ENCODE peak calls at places on chromosome 14, in eight cellular contexts. A is neuronal stem cell, P is transverse colon, F is mammary epithelial cell, T is right atrium auricular region, M is gastrocnemius medialis, W is heart left ventricle, X is esophagus squamous epithelium. D is an unnamed sample.

GRCh38 chr14:58832010-58832409 is 194.2 kb downstream of the DACT1 start:
- DNase-seq in A (no peak), P (peak; percentile 14), F (peak; percentile 8), T (no peak), M (no peak), W (no peak), X (no peak), D (no peak)

GRCh38 chr14:37508500-37508899 is 86.5 kb downstream of the FOXA1 start:
- DNase-seq in A (no peak), P (no peak), F (no peak), T (no peak), M (no peak), W (no peak), X (no peak), D (no peak)

GRCh38 chr14:75548544-75548943 is 26.3 kb downstream of the BATF start:
- DNase-seq in A (no peak), P (peak; percentile 51), F (no peak), T (no peak), M (no peak), W (no peak), X (no peak), D (no peak)

GRCh38 chr14:90416649-90417237 is 19.9 kb downstream of the CALM1 start:
- DNase-seq in A (no peak), P (no peak), F (no peak), T (no peak), M (no peak), W (no peak), X (no peak), D (no peak)

GRCh38 chr14:99334277-99334676 is 62.3 kb upstream of the BCL11B start:
- DNase-seq in A (no peak), P (no peak), F (no peak), T (no peak), M (no peak), W (no peak), X (no peak), D (no peak)

GRCh38 chr14:41604793-41605534 is 1.7 kb upstream of the LRFN5 start:
- DNase-seq in A (peak; percentile 81), P (no peak), F (no peak), T (no peak), M (no peak), W (peak; percentile 29), X (no peak), D (peak; percentile 69)

GRCh38 chr14:67485501-67486095 is 2.9 kb downstream of the TMEM229B start:
- DNase-seq in A (no peak), P (no peak), F (no peak), T (no peak), M (no peak), W (no peak), X (no peak), D (no peak)

GRCh38 chr14:70188292-70188607 is 501 bp downstream of the SLC8A3 start:
- DNase-seq in A (no peak), P (no peak), F (no peak), T (no peak), M (no peak), W (no peak), X (no peak), D (no peak)

GRCh38 chr14:89509891-89510290 is 92.9 kb upstream of the FOXN3 start:
- DNase-seq in A (no peak), P (no peak), F (no peak), T (no peak), M (no peak), W (no peak), X (no peak), D (no peak)

GRCh38 chr14:100623961-100624360 is 36.7 kb upstream of the BEGAIN start:
- DNase-seq in A (no peak), P (peak; percentile 4), F (no peak), T (no peak), M (no peak), W (no peak), X (no peak), D (no peak)

GRCh38 chr14:94237046-94237445 is 56.0 kb downstream of the SERPINA10 start:
- DNase-seq in A (no peak), P (no peak), F (no peak), T (no peak), M (no peak), W (no peak), X (no peak), D (no peak)

GRCh38 chr14:48430805-48431204 is 755.4 kb upstream of the MDGA2 start:
- DNase-seq in A (no peak), P (no peak), F (no peak), T (no peak), M (no peak), W (no peak), X (no peak), D (no peak)

GRCh38 chr14:85300119-85300518 is 229.8 kb upstream of the FLRT2 start:
- DNase-seq in A (no peak), P (no peak), F (no peak), T (no peak), M (no peak), W (no peak), X (no peak), D (no peak)

GRCh38 chr14:20184181-20184580 is 6.5 kb upstream of the OR11G2 start:
- DNase-seq in A (no peak), P (no peak), F (no peak), T (no peak), M (no peak), W (no peak), X (no peak), D (no peak)

GRCh38 chr14:105086833-105087307 is 21.6 kb upstream of the GPR132 start:
- DNase-seq in A (peak; percentile 67), P (peak; percentile 80), F (peak; percentile 76), T (no peak), M (no peak), W (peak; percentile 78), X (no peak), D (peak; percentile 96)

GRCh38 chr14:90495357-90496276 is 98.8 kb downstream of the CALM1 start:
- DNase-seq in A (peak; percentile 88), P (peak; percentile 43), F (peak; percentile 51), T (no peak), M (no peak), W (peak; percentile 64), X (no peak), D (peak; percentile 90)

GRCh38 chr14:91246051-91246852 is 1.7 kb upstream of the GPR68 start:
- DNase-seq in A (no peak), P (peak; percentile 43), F (no peak), T (no peak), M (no peak), W (no peak), X (no peak), D (no peak)

GRCh38 chr14:33728010-33728498 is 222.8 kb downstream of the EGLN3 start:
- DNase-seq in A (no peak), P (no peak), F (peak; percentile 9), T (no peak), M (no peak), W (no peak), X (no peak), D (no peak)

GRCh38 chr14:86022031-86022629 is 492.2 kb downstream of the FLRT2 start:
- DNase-seq in A (no peak), P (no peak), F (no peak), T (no peak), M (peak; percentile 11), W (no peak), X (no peak), D (no peak)

GRCh38 chr14:60573943-60574496 is 65.1 kb downstream of the SIX6 start:
- DNase-seq in A (no peak), P (no peak), F (no peak), T (no peak), M (no peak), W (no peak), X (no peak), D (no peak)

GRCh38 chr14:54667026-54667744 is 100.3 kb downstream of the SAMD4A start:
- DNase-seq in A (no peak), P (no peak), F (no peak), T (no peak), M (no peak), W (no peak), X (no peak), D (no peak)
- H3K27me3 ChIP-seq in A (no peaks in the 10 kb centered on the region), P (no peaks in the 10 kb centered on the region), F (no peaks in the 10 kb centered on the region), T (no peaks in the 10 kb centered on the region), M (no peaks in the 10 kb centered on the region), W (no peaks in the 10 kb centered on the region), X (no peaks in the 10 kb centered on the region), D (no peaks in the 10 kb centered on the region)

GRCh38 chr14:95362180-95362494 is 42.4 kb upstream of the CLMN start:
- DNase-seq in A (no peak), P (no peak), F (no peak), T (peak; percentile 38), M (no peak), W (no peak), X (no peak), D (peak; percentile 56)

GRCh38 chr14:95359974-95360826 is 40.5 kb upstream of the CLMN start:
- DNase-seq in A (peak; percentile 58), P (no peak), F (no peak), T (peak; percentile 53), M (no peak), W (no peak), X (no peak), D (peak; percentile 84)

GRCh38 chr14:95363468-95363954 is 43.8 kb upstream of the CLMN start:
- DNase-seq in A (no peak), P (no peak), F (no peak), T (peak; percentile 48), M (no peak), W (peak; percentile 36), X (no peak), D (no peak)

GRCh38 chr14:95360828-95361227 is 41.1 kb upstream of the CLMN start:
- DNase-seq in A (no peak), P (no peak), F (no peak), T (peak; percentile 38), M (no peak), W (no peak), X (no peak), D (peak; percentile 58)

GRCh38 chr14:95361373-95362179 is 41.9 kb upstream of the CLMN start:
- DNase-seq in A (no peak), P (peak; percentile 75), F (peak; percentile 51), T (peak; percentile 59), M (no peak), W (peak; percentile 37), X (no peak), D (peak; percentile 87)
- H3K4me3 ChIP-seq in A (no peak overlapping the region), P (no peak overlapping the region), F (no peak overlapping the region), T (no peak overlapping the region), M (no peak overlapping the region), W (no peak overlapping the region), X (no peak overlapping the region), D (peak overlapping the region; percentile 23)

GRCh38 chr14:23182372-23183014 is 967 bp downstream of the SLC7A8 start:
- DNase-seq in A (no peak), P (peak; percentile 70), F (peak; percentile 46), T (no peak), M (peak; percentile 59), W (peak; percentile 23), X (no peak), D (peak; percentile 90)
- H3K27me3 ChIP-seq in A (no peaks in the 10 kb centered on the region), P (peaks cover 6% of the 10 kb centered on the region), F (no peaks in the 10 kb centered on the region), T (no peaks in the 10 kb centered on the region), M (peaks cover 10% of the 10 kb centered on the region), W (peaks cover 9% of the 10 kb centered on the region), X (no peaks in the 10 kb centered on the region), D (no peaks in the 10 kb centered on the region)

DNA sequence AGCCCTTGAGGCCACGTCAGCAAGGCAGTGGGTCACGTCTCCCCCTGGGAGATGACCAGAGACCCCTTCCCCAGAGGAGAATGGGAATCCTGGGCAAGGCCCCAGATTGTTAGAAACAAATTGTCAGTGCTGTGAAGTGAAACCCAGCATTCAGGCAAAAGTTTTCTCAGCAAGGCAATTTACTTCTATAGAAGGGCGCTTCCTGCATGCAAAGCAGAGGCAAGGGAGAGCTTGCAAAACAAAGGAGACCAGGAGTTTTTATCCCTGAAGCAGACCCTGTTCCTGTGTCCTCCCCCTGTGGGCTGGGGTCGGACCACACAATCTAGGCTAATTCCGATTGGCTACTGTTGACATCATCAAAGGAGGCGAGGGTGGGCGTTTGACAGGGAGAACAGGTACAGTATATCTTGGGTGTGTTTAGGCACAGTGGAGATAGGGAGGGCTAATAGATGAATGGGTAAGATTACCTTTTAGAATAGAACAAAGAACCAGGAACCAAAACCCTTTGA is 114.2 kb downstream of the RIN3 start:
- DNase-seq in A (no peak), P (no peak), F (no peak), T (no peak), M (no peak), W (no peak), X (no peak), D (no peak)
- H3K4me3 ChIP-seq in A (no peak overlapping the region), P (no peak overlapping the region), F (no peak overlapping the region), T (no peak overlapping the region), M (no peak overlapping the region), W (no peak overlapping the region), X (no peak overlapping the region), D (peak overlapping the region; percentile 16)